ENCODE peak calls at places on chromosomes 2 and 18, in ten cellular contexts. One of them, this sample, is unnamed. For H3K4me1, the result is how much of the 10 kb centered on the place peaks cover.

GRCh38 chr2:109681633-109682032 is 67.5 kb downstream of the SOWAHC start:
- DNase-seq in IMR-90: no peak
- DNase-seq in right atrium auricular region: no peak
- DNase-seq in PC-3: no peak
- DNase-seq in cardiac muscle cell: no peak
- DNase-seq in testis: no peak
- DNase-seq in left ventricle myocardium inferior: no peak
- DNase-seq in left lung: no peak
- DNase-seq in HCT116: no peak
- DNase-seq in adrenal gland: no peak
- DNase-seq in this sample: no peak

GRCh38 chr2:203759692-203760365 is 53.4 kb downstream of the CD28 start:
- DNase-seq in adrenal gland: peak
- DNase-seq in IMR-90: peak
- DNase-seq in left lung: no peak
- DNase-seq in cardiac muscle cell: peak
- DNase-seq in HCT116: peak
- DNase-seq in right atrium auricular region: no peak
- DNase-seq in left ventricle myocardium inferior: no peak
- DNase-seq in PC-3: peak
- DNase-seq in testis: no peak
- DNase-seq in this sample: peak

GRCh38 chr2:44233450-44234128 is 41.7 kb upstream of the SLC3A1 start:
- DNase-seq in PC-3: peak
- DNase-seq in left lung: no peak
- DNase-seq in HCT116: no peak
- DNase-seq in cardiac muscle cell: peak
- DNase-seq in left ventricle myocardium inferior: no peak
- DNase-seq in IMR-90: peak
- DNase-seq in testis: no peak
- DNase-seq in right atrium auricular region: no peak
- DNase-seq in adrenal gland: no peak
- DNase-seq in this sample: peak

GRCh38 chr2:134668821-134669220 is 50.0 kb downstream of the TMEM163 start:
- DNase-seq in adrenal gland: no peak
- DNase-seq in testis: no peak
- DNase-seq in IMR-90: no peak
- DNase-seq in PC-3: no peak
- DNase-seq in right atrium auricular region: no peak
- DNase-seq in cardiac muscle cell: no peak
- DNase-seq in left lung: peak
- DNase-seq in left ventricle myocardium inferior: no peak
- DNase-seq in HCT116: no peak
- DNase-seq in this sample: no peak

GRCh38 chr2:17851731-17852585 is 26.5 kb upstream of the KCNS3 start:
- DNase-seq in IMR-90: peak
- DNase-seq in adrenal gland: peak
- DNase-seq in left lung: no peak
- DNase-seq in left ventricle myocardium inferior: peak
- DNase-seq in right atrium auricular region: no peak
- DNase-seq in PC-3: peak
- DNase-seq in testis: peak
- DNase-seq in cardiac muscle cell: peak
- DNase-seq in HCT116: peak
- DNase-seq in this sample: peak

GRCh38 chr2:185578293-185578692 is 160.3 kb upstream of the FSIP2 start:
- DNase-seq in testis: no peak
- DNase-seq in left lung: no peak
- DNase-seq in PC-3: no peak
- DNase-seq in adrenal gland: no peak
- DNase-seq in left ventricle myocardium inferior: no peak
- DNase-seq in right atrium auricular region: no peak
- DNase-seq in cardiac muscle cell: no peak
- DNase-seq in IMR-90: no peak
- DNase-seq in HCT116: no peak
- DNase-seq in this sample: no peak

GRCh38 chr2:227783404-227784138 is 30.1 kb upstream of the CCL20 start:
- DNase-seq in right atrium auricular region: peak
- DNase-seq in left ventricle myocardium inferior: no peak
- DNase-seq in cardiac muscle cell: no peak
- DNase-seq in testis: no peak
- DNase-seq in HCT116: no peak
- DNase-seq in left lung: no peak
- DNase-seq in IMR-90: no peak
- DNase-seq in adrenal gland: no peak
- DNase-seq in PC-3: no peak
- DNase-seq in this sample: no peak

GRCh38 chr2:109497911-109498870 is 115.6 kb downstream of the SEPTIN10 start:
- DNase-seq in left ventricle myocardium inferior: peak
- DNase-seq in left lung: no peak
- DNase-seq in PC-3: no peak
- DNase-seq in IMR-90: peak
- DNase-seq in cardiac muscle cell: peak
- DNase-seq in HCT116: no peak
- DNase-seq in adrenal gland: no peak
- DNase-seq in right atrium auricular region: no peak
- DNase-seq in testis: no peak
- DNase-seq in this sample: no peak

GRCh38 chr2:113230531-113230930 is 48.2 kb downstream of the PAX8 start:
- DNase-seq in PC-3: no peak
- DNase-seq in testis: no peak
- DNase-seq in left lung: no peak
- DNase-seq in adrenal gland: no peak
- DNase-seq in HCT116: no peak
- DNase-seq in left ventricle myocardium inferior: no peak
- DNase-seq in right atrium auricular region: no peak
- DNase-seq in cardiac muscle cell: peak
- DNase-seq in IMR-90: no peak
- DNase-seq in this sample: no peak

GRCh38 chr18:48968412-48969215 is 17.8 kb upstream of the SMAD7 start:
- DNase-seq in left ventricle myocardium inferior: no peak
- DNase-seq in cardiac muscle cell: no peak
- DNase-seq in HCT116: no peak
- DNase-seq in PC-3: no peak
- DNase-seq in left lung: no peak
- DNase-seq in adrenal gland: no peak
- DNase-seq in right atrium auricular region: no peak
- DNase-seq in testis: no peak
- DNase-seq in IMR-90: no peak
- DNase-seq in this sample: no peak

GRCh38 chr2:197037863-197038398 is 111.4 kb upstream of the PGAP1 start:
- DNase-seq in cardiac muscle cell: no peak
- DNase-seq in IMR-90: no peak
- DNase-seq in right atrium auricular region: no peak
- DNase-seq in left lung: no peak
- DNase-seq in HCT116: no peak
- DNase-seq in adrenal gland: no peak
- DNase-seq in PC-3: peak
- DNase-seq in left ventricle myocardium inferior: no peak
- DNase-seq in testis: no peak
- DNase-seq in this sample: peak
- H3K27ac ChIP-seq in cardiac muscle cell: no peak
- H3K27ac ChIP-seq in IMR-90: no peak
- H3K27ac ChIP-seq in right atrium auricular region: no peak
- H3K27ac ChIP-seq in left lung: no peak
- H3K27ac ChIP-seq in HCT116: no peak
- H3K27ac ChIP-seq in adrenal gland: no peak
- H3K27ac ChIP-seq in PC-3: no peak
- H3K27ac ChIP-seq in left ventricle myocardium inferior: no peak
- H3K27ac ChIP-seq in testis: no peak
- H3K27ac ChIP-seq in this sample: no peak

DNA sequence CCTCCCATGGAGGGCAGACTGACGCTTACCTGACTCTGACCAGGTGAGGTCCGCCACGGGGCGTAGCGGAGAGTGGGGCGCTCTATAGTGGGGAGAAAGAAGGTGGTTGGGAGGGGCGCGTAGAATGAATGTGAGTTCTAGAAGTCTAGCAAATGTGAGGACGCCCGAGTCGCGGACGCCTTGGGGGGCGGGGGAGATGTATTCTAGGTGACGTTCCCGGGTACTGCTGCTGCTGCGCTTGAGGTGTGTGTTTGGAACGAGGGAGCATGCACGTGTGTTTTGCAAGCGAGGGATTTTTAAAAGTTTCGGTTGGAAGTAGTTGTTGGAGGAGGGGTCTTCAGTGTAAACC is 757 bp downstream of the RIF1 start:
- DNase-seq in testis: peak
- DNase-seq in adrenal gland: no peak
- DNase-seq in PC-3: peak
- DNase-seq in cardiac muscle cell: peak
- DNase-seq in HCT116: no peak
- DNase-seq in right atrium auricular region: no peak
- DNase-seq in IMR-90: peak
- DNase-seq in left lung: peak
- DNase-seq in left ventricle myocardium inferior: peak
- DNase-seq in this sample: peak
- H3K4me1 ChIP-seq in testis: under half
- H3K4me1 ChIP-seq in adrenal gland: under half
- H3K4me1 ChIP-seq in PC-3: under half
- H3K4me1 ChIP-seq in cardiac muscle cell: under half
- H3K4me1 ChIP-seq in HCT116: under half
- H3K4me1 ChIP-seq in right atrium auricular region: under half
- H3K4me1 ChIP-seq in IMR-90: under half
- H3K4me1 ChIP-seq in left lung: under half
- H3K4me1 ChIP-seq in left ventricle myocardium inferior: under half
- H3K4me1 ChIP-seq in this sample: under half

DNA sequence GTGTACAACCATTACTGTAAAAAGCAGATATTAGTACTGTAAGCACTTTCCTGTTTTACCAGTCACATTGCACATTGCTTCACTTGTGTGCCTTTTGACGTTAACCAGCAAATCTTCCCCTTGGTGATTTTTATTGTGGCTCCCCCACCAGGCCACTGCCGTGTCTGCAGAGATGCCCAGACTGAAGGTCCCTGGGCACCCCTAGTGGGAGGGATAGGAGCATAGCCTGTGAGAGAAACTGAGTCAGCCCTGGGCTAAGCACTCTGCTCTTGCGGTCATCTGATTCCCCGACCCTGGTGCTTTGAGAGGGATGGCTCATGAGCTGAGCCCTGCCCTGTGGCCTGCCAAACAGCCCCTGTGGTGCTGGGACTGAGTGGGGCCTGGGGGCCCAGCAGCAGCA is 73.4 kb downstream of the INPP4A start:
- DNase-seq in adrenal gland: no peak
- DNase-seq in IMR-90: no peak
- DNase-seq in left ventricle myocardium inferior: no peak
- DNase-seq in testis: peak
- DNase-seq in cardiac muscle cell: peak
- DNase-seq in HCT116: no peak
- DNase-seq in PC-3: peak
- DNase-seq in right atrium auricular region: no peak
- DNase-seq in left lung: no peak
- DNase-seq in this sample: peak
- TF ChIP-seq CTCF in adrenal gland: peak
- TF ChIP-seq CTCF in IMR-90: peak
- TF ChIP-seq CTCF in left ventricle myocardium inferior: peak
- TF ChIP-seq CTCF in testis: peak
- TF ChIP-seq CTCF in cardiac muscle cell: peak
- TF ChIP-seq CTCF in HCT116: peak
- TF ChIP-seq CTCF in PC-3: peak
- TF ChIP-seq CTCF in right atrium auricular region: no peak
- TF ChIP-seq CTCF in left lung: peak
- TF ChIP-seq CTCF in this sample: peak

DNA sequence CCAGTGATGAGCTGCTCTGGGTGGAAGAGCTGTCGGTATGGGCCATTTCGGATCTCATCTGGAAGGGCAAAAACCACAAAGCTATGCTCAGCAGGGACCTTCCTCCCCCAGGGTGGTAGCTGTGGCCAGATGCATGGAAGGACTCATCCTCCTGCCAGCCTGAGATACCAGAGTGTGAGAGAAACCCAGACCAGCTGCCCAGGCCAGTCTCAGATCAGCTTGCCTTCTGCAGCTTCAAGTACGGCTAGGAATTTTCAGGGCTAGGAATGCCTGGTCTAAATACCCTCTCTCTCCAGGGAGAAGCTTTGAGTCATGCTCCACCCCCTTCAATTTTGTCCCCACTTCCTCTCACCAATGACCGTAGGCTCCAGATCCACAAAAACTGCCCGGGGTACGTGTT is 1.4 kb upstream of the TUBA4B start:
- DNase-seq in left ventricle myocardium inferior: no peak
- DNase-seq in PC-3: no peak
- DNase-seq in right atrium auricular region: no peak
- DNase-seq in adrenal gland: no peak
- DNase-seq in cardiac muscle cell: no peak
- DNase-seq in IMR-90: no peak
- DNase-seq in HCT116: no peak
- DNase-seq in testis: no peak
- DNase-seq in left lung: no peak
- DNase-seq in this sample: no peak
- H3K27ac ChIP-seq in left ventricle myocardium inferior: peak
- H3K27ac ChIP-seq in PC-3: no peak
- H3K27ac ChIP-seq in right atrium auricular region: peak
- H3K27ac ChIP-seq in adrenal gland: no peak
- H3K27ac ChIP-seq in cardiac muscle cell: no peak
- H3K27ac ChIP-seq in IMR-90: no peak
- H3K27ac ChIP-seq in HCT116: no peak
- H3K27ac ChIP-seq in testis: no peak
- H3K27ac ChIP-seq in left lung: no peak
- H3K27ac ChIP-seq in this sample: peak

DNA sequence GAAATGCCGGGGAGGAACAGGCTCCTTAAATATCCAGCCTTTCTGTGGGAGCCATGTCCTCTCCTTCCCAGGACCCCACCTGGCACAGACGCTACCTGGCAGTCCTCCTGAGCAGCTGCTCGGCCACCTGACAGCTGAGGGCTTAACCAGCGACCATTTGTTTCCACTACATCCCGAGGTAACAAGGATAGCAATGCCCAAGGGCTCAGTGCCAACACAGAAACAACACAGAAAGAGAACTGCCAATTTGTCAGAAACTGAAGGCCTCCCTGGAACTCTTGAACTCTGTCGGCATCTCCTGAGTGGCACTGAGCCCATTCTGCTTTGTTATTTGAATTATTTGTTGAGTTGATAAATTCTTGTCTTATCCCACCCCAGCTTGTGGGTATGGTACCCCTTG is 122.2 kb upstream of the ARHGAP28 start:
- DNase-seq in cardiac muscle cell: no peak
- DNase-seq in right atrium auricular region: no peak
- DNase-seq in PC-3: no peak
- DNase-seq in HCT116: no peak
- DNase-seq in left ventricle myocardium inferior: no peak
- DNase-seq in left lung: no peak
- DNase-seq in IMR-90: no peak
- DNase-seq in adrenal gland: no peak
- DNase-seq in testis: no peak
- DNase-seq in this sample: no peak
- H3K4me1 ChIP-seq in cardiac muscle cell: under half
- H3K4me1 ChIP-seq in right atrium auricular region: under half
- H3K4me1 ChIP-seq in PC-3: under half
- H3K4me1 ChIP-seq in HCT116: under half
- H3K4me1 ChIP-seq in left ventricle myocardium inferior: under half
- H3K4me1 ChIP-seq in left lung: under half
- H3K4me1 ChIP-seq in IMR-90: under half
- H3K4me1 ChIP-seq in adrenal gland: under half
- H3K4me1 ChIP-seq in testis: under half
- H3K4me1 ChIP-seq in this sample: under half

DNA sequence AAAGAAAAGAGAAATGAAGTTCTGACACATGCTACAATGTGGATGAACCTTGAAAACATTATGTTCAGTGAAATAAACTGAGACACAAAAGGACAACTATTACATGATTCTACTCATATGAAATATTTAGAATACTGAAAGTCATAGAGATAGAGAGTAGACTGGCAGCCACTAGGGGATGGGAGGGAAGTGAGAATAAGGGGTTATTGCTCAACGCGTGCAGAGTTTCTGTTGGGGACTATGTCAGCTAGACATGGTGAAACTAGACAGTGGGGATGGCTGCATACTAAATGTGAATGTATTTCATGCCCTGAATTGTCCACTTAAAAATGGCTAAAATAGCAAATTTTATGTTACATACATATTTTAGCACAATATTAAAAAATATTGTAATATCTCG is 108.7 kb upstream of the ATL2 start:
- DNase-seq in adrenal gland: no peak
- DNase-seq in testis: no peak
- DNase-seq in cardiac muscle cell: no peak
- DNase-seq in left ventricle myocardium inferior: no peak
- DNase-seq in left lung: no peak
- DNase-seq in right atrium auricular region: no peak
- DNase-seq in IMR-90: no peak
- DNase-seq in PC-3: no peak
- DNase-seq in HCT116: no peak
- DNase-seq in this sample: no peak
- TF ChIP-seq CTCF in adrenal gland: no peak
- TF ChIP-seq CTCF in testis: no peak
- TF ChIP-seq CTCF in cardiac muscle cell: no peak
- TF ChIP-seq CTCF in left ventricle myocardium inferior: no peak
- TF ChIP-seq CTCF in left lung: no peak
- TF ChIP-seq CTCF in right atrium auricular region: no peak
- TF ChIP-seq CTCF in IMR-90: no peak
- TF ChIP-seq CTCF in PC-3: peak
- TF ChIP-seq CTCF in HCT116: peak
- TF ChIP-seq CTCF in this sample: no peak